ENCODE peak calls at places on chromosomes 3 and 15, in six cellular contexts. S is mammary epithelial cell, J is pancreas, R is adrenal gland, E is fibroblast of lung, V is tibial artery. W is an unnamed sample.

GRCh38 chr3:80733522-80734176 is 965.9 kb upstream of the ROBO1 start:
- DNase-seq in S (peak; percentile 6), J (peak; percentile 17), R (peak; percentile 17), E (peak; percentile 85), V (no peak), W (peak; percentile 23)

GRCh38 chr3:105719791-105720190 is 149.0 kb downstream of the CBLB start:
- DNase-seq in S (peak; percentile 14), J (no peak), R (no peak), E (no peak), V (no peak), W (no peak)

GRCh38 chr3:32239638-32240550 is 1.4 kb downstream of the CMTM8 start:
- DNase-seq in S (no peak), J (peak; percentile 60), R (no peak), E (no peak), V (no peak), W (peak; percentile 80)

GRCh38 chr15:47431501-47431900 is 285.8 kb upstream of the SEMA6D start:
- DNase-seq in S (peak; percentile 32), J (no peak), R (no peak), E (peak; percentile 92), V (no peak), W (no peak)

GRCh38 chr3:187021748-187022402 is 91.5 kb downstream of the ST6GAL1 start:
- DNase-seq in S (peak; percentile 19), J (no peak), R (no peak), E (no peak), V (no peak), W (no peak)

GRCh38 chr15:31452595-31453557 is 126.2 kb downstream of the KLF13 start:
- DNase-seq in S (no peak), J (no peak), R (no peak), E (no peak), V (peak; percentile 45), W (no peak)

GRCh38 chr3:82143661-82144405 is 382.4 kb upstream of the GBE1 start:
- DNase-seq in S (peak; percentile 81), J (no peak), R (no peak), E (peak; percentile 10), V (no peak), W (no peak)

GRCh38 chr15:57094594-57095257 is 176.3 kb downstream of the TCF12 start:
- DNase-seq in S (no peak), J (no peak), R (no peak), E (no peak), V (no peak), W (no peak)

GRCh38 chr15:45802140-45802539 is 167.3 kb downstream of the SQOR start:
- DNase-seq in S (no peak), J (no peak), R (no peak), E (no peak), V (no peak), W (no peak)

GRCh38 chr3:11632564-11632963 is 11.2 kb downstream of the VGLL4 start:
- DNase-seq in S (no peak), J (no peak), R (no peak), E (no peak), V (no peak), W (no peak)

GRCh38 chr3:40309925-40310635 is 573 bp downstream of the EIF1B start:
- DNase-seq in S (peak; percentile 19), J (peak; percentile 56), R (peak; percentile 58), E (peak; percentile 60), V (peak; percentile 33), W (peak; percentile 79)

GRCh38 chr3:58049143-58049785 is 41.0 kb downstream of the FLNB start:
- DNase-seq in S (peak; percentile 97), J (peak; percentile 80), R (peak; percentile 84), E (peak; percentile 96), V (peak; percentile 42), W (peak; percentile 75)

GRCh38 chr3:185585862-185586643 is at the start of gene SENP2:
- DNase-seq in S (peak; percentile 99), J (peak; percentile 99), R (peak; percentile 100), E (peak; percentile 97), V (peak; percentile 99), W (peak; percentile 100)
- TF ChIP-seq CTCF in S (no peak), J (no peak), R (no peak), E (no peak), V (no peak), W (no peak)

GRCh38 chr3:195319060-195319459 is 48.1 kb upstream of the XXYLT1 start:
- DNase-seq in S (no peak), J (no peak), R (no peak), E (no peak), V (no peak), W (no peak)
- H3K36me3 ChIP-seq in S (peaks cover 2% of the 10 kb centered on the region), J (no peaks in the 10 kb centered on the region), R (no peaks in the 10 kb centered on the region), E (peaks cover 3% of the 10 kb centered on the region), V (peaks cover 24% of the 10 kb centered on the region), W (no peaks in the 10 kb centered on the region)

DNA sequence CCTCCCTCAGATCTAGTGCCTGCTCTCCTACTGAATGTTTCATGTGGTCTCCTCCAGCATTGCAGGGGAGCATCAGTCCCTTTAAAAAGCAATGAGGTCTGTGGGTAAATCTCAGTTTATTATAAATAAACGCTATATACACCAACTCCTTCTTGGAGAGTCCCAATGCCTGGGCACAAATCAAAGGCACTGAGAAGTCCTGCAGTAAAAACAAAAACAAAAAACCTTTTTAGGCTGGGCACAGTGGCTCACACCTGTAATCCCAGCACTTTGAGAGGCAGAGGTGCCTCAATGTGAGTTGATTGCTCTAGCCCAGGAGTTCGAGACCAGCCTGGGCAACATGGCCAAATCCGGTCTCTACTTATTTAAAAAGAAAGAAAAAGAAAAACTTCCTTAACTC is 45.0 kb downstream of the ACAN start:
- DNase-seq in S (no peak), J (no peak), R (no peak), E (no peak), V (no peak), W (no peak)
- H3K27me3 ChIP-seq in S (peaks cover 5% of the 10 kb centered on the region), J (no peaks in the 10 kb centered on the region), R (peaks cover 11% of the 10 kb centered on the region), E (peaks cover 2% of the 10 kb centered on the region), V (no peaks in the 10 kb centered on the region), W (no peaks in the 10 kb centered on the region)

GRCh38 chr15:101170568-101171350 is 81.1 kb downstream of the CHSY1 start:
- DNase-seq in S (peak; percentile 75), J (no peak), R (no peak), E (peak; percentile 87), V (peak; percentile 87), W (no peak)
- TF ChIP-seq CTCF in S (no peak), J (no peak), R (no peak), E (no peak), V (no peak), W (no peak)

GRCh38 chr3:44795197-44795596 is 33.6 kb downstream of the KIF15 start:
- DNase-seq in S (no peak), J (no peak), R (no peak), E (peak; percentile 53), V (no peak), W (no peak)
- H3K36me3 ChIP-seq in S (peaks cover 21% of the 10 kb centered on the region), J (no peaks in the 10 kb centered on the region), R (no peaks in the 10 kb centered on the region), E (peaks cover 2% of the 10 kb centered on the region), V (no peaks in the 10 kb centered on the region), W (no peaks in the 10 kb centered on the region)

DNA sequence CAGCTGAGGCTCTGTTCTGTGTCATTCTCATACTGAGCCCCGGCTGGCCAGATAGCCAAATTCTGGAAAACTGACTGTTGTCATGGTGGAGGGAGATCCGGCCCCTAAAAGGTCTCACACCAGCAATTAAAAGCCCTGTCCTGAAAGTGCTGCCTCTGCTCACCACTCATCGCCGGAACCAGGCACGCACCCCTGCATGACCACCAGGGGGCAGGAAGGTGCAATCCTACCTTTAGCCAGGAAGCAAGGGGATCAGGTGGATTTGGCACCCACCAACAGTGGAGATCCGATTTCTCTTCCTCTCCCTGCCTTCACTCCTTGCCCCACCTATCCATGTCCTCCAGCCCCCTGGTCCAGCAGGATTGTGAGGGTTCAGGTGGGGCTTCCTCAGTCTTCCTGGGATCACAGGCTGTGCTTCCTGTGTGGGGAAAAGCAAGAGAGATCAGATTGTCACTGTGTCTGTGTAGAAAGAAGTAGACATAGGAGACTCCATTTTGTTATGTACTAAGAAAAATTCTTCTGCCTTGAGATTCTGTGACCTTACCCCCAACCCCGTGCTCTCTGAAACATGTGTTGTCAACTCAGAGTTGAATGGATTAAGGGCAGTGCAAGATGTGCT is 16.1 kb upstream of the CACNA2D2 start:
- DNase-seq in S (peak; percentile 38), J (peak; percentile 80), R (peak; percentile 59), E (peak; percentile 30), V (peak; percentile 48), W (peak; percentile 66)
- H3K27me3 ChIP-seq in S (no peaks in the 10 kb centered on the region), J (no peaks in the 10 kb centered on the region), R (peaks cover 2% of the 10 kb centered on the region), E (peaks cover 3% of the 10 kb centered on the region), V (peaks cover 2% of the 10 kb centered on the region), W (no peaks in the 10 kb centered on the region)

GRCh38 chr15:63140936-63141335 is 16.3 kb downstream of the RPS27L start:
- DNase-seq in S (no peak), J (no peak), R (no peak), E (no peak), V (no peak), W (no peak)
- TF ChIP-seq CTCF in S (no peak), J (no peak), R (no peak), E (no peak), V (no peak), W (no peak)

GRCh38 chr3:123492188-123492587 is 43.3 kb upstream of the ADCY5 start:
- DNase-seq in S (no peak), J (no peak), R (no peak), E (no peak), V (no peak), W (no peak)
- H3K36me3 ChIP-seq in S (peaks cover 18% of the 10 kb centered on the region), J (no peaks in the 10 kb centered on the region), R (no peaks in the 10 kb centered on the region), E (no peaks in the 10 kb centered on the region), V (peaks cover 15% of the 10 kb centered on the region), W (no peaks in the 10 kb centered on the region)

GRCh38 chr15:75335313-75335704 is 554 bp upstream of the COMMD4 start:
- DNase-seq in S (peak; percentile 35), J (no peak), R (no peak), E (no peak), V (no peak), W (no peak)

GRCh38 chr15:75335705-75336355 is at the start of gene COMMD4:
- DNase-seq in S (peak; percentile 89), J (peak; percentile 95), R (peak; percentile 98), E (peak; percentile 94), V (peak; percentile 97), W (peak; percentile 96)

GRCh38 chr15:75342221-75342620 is 4.6 kb upstream of the NEIL1 start:
- DNase-seq in S (no peak), J (no peak), R (peak; percentile 5), E (no peak), V (no peak), W (no peak)

GRCh38 chr15:75339531-75340240 is 3.8 kb downstream of the COMMD4 start:
- DNase-seq in S (no peak), J (peak; percentile 7), R (peak; percentile 16), E (no peak), V (no peak), W (no peak)

GRCh38 chr15:75338661-75339240 is 2.9 kb downstream of the COMMD4 start:
- DNase-seq in S (no peak), J (no peak), R (no peak), E (no peak), V (no peak), W (no peak)
- H3K27me3 ChIP-seq in S (no peaks in the 10 kb centered on the region), J (no peaks in the 10 kb centered on the region), R (no peaks in the 10 kb centered on the region), E (no peaks in the 10 kb centered on the region), V (no peaks in the 10 kb centered on the region), W (no peaks in the 10 kb centered on the region)

W was measured in right lobe of liver.